ENCODE peak calls at places on chromosomes 3 and 15, in four cellular contexts. Y is astrocyte, M is right atrium auricular region, D is psoas muscle. V is an unnamed sample. For H3K4me1 and H3K9me3, the result is how much of the 10 kb centered on the place peaks cover.

GRCh38 chr3:139319428-139320402 is 24.1 kb upstream of the MRPS22 start:
- DNase-seq in Y (no peak), M (no peak), D (no peak), V (peak)

GRCh38 chr15:60155661-60156060 is 151.6 kb downstream of the FOXB1 start:
- DNase-seq in Y (peak), M (no peak), D (no peak), V (peak)

GRCh38 chr3:133927543-133928066 is 31.9 kb upstream of the RAB6B start:
- DNase-seq in Y (no peak), M (no peak), D (peak), V (peak)

GRCh38 chr3:166191406-166191805 is 354.2 kb upstream of the BCHE start:
- DNase-seq in Y (no peak), M (no peak), D (no peak), V (no peak)

GRCh38 chr3:104909721-104910120 is 457.0 kb upstream of the ALCAM start:
- DNase-seq in Y (no peak), M (no peak), D (no peak), V (no peak)

GRCh38 chr3:39388741-39389248 is 5.6 kb downstream of the SLC25A38 start:
- DNase-seq in Y (no peak), M (no peak), D (no peak), V (peak)

GRCh38 chr3:46585799-46586693 is 19.9 kb upstream of the LRRC2 start:
- DNase-seq in Y (no peak), M (peak), D (no peak), V (no peak)

GRCh38 chr3:189267981-189268613 is 96.3 kb downstream of the TPRG1 start:
- DNase-seq in Y (peak), M (no peak), D (no peak), V (peak)

GRCh38 chr15:86073281-86073680 is 6.4 kb upstream of the AGBL1 start:
- DNase-seq in Y (no peak), M (no peak), D (no peak), V (no peak)

GRCh38 chr3:109284071-109284470 is 32.2 kb downstream of the DPPA2 start:
- DNase-seq in Y (no peak), M (no peak), D (no peak), V (no peak)

GRCh38 chr15:88997531-88997930 is 84.4 kb upstream of the MFGE8 start:
- DNase-seq in Y (no peak), M (no peak), D (no peak), V (no peak)

GRCh38 chr3:103134023-103134724 is 699.4 kb downstream of the ZPLD1 start:
- DNase-seq in Y (no peak), M (no peak), D (no peak), V (no peak)

GRCh38 chr15:48962662-48963523 is 826 bp downstream of the SHC4 start:
- DNase-seq in Y (no peak), M (no peak), D (peak), V (peak)

GRCh38 chr15:32919749-32920414 is 202.1 kb downstream of the GREM1 start:
- DNase-seq in Y (peak), M (no peak), D (no peak), V (peak)

GRCh38 chr15:70504305-70504951 is 258.9 kb downstream of the UACA start:
- DNase-seq in Y (peak), M (peak), D (peak), V (no peak)

GRCh38 chr3:197103766-197104165 is 74.1 kb upstream of the MELTF start:
- DNase-seq in Y (peak), M (no peak), D (no peak), V (no peak)

GRCh38 chr15:63601026-63601726 is 4.0 kb downstream of the FBXL22 start:
- DNase-seq in Y (peak), M (no peak), D (peak), V (peak)

GRCh38 chr3:103906808-103907207 is 1459.9 kb upstream of the ALCAM start:
- DNase-seq in Y (no peak), M (no peak), D (no peak), V (no peak)

GRCh38 chr15:87582169-87582568 is 674.4 kb downstream of the NTRK3 start:
- DNase-seq in Y (no peak), M (no peak), D (no peak), V (peak)

GRCh38 chr15:31153531-31153930 is 52.0 kb upstream of the TRPM1 start:
- DNase-seq in Y (no peak), M (no peak), D (no peak), V (no peak)

GRCh38 chr15:79451361-79451999 is 19.3 kb downstream of the MINAR1 start:
- DNase-seq in Y (no peak), M (no peak), D (no peak), V (no peak)

GRCh38 chr15:78415284-78415683 is 22.7 kb upstream of the IREB2 start:
- DNase-seq in Y (peak), M (no peak), D (no peak), V (peak)

GRCh38 chr3:69386535-69387385 is 872 bp upstream of the FRMD4B start:
- DNase-seq in Y (no peak), M (no peak), D (no peak), V (no peak)

GRCh38 chr15:62781081-62781497 is 261.5 kb upstream of the TPM1 start:
- DNase-seq in Y (peak), M (no peak), D (no peak), V (peak)

GRCh38 chr3:49469037-49469875 is 811 bp upstream of the DAG1 start:
- DNase-seq in Y (peak), M (peak), D (peak), V (peak)

GRCh38 chr15:56491110-56491722 is 26.3 kb upstream of the MNS1 start:
- DNase-seq in Y (peak), M (peak), D (no peak), V (peak)

GRCh38 chr3:10779293-10779805 is 36.7 kb upstream of the SLC6A11 start:
- DNase-seq in Y (no peak), M (peak), D (no peak), V (no peak)

GRCh38 chr3:183327343-183327742 is 74.3 kb downstream of the B3GNT5 start:
- DNase-seq in Y (no peak), M (no peak), D (no peak), V (no peak)

GRCh38 chr3:120824613-120825012 is 82.1 kb downstream of the GTF2E1 start:
- DNase-seq in Y (no peak), M (no peak), D (no peak), V (no peak)

GRCh38 chr3:732326-732928 is 360.4 kb upstream of the CNTN6 start:
- DNase-seq in Y (no peak), M (no peak), D (no peak), V (no peak)

GRCh38 chr3:53551324-53551723 is 56.9 kb downstream of the CACNA1D start:
- DNase-seq in Y (no peak), M (no peak), D (no peak), V (no peak)

GRCh38 chr15:83904107-83904720 is 250.3 kb downstream of the ADAMTSL3 start:
- DNase-seq in Y (peak), M (no peak), D (no peak), V (peak)

DNA sequence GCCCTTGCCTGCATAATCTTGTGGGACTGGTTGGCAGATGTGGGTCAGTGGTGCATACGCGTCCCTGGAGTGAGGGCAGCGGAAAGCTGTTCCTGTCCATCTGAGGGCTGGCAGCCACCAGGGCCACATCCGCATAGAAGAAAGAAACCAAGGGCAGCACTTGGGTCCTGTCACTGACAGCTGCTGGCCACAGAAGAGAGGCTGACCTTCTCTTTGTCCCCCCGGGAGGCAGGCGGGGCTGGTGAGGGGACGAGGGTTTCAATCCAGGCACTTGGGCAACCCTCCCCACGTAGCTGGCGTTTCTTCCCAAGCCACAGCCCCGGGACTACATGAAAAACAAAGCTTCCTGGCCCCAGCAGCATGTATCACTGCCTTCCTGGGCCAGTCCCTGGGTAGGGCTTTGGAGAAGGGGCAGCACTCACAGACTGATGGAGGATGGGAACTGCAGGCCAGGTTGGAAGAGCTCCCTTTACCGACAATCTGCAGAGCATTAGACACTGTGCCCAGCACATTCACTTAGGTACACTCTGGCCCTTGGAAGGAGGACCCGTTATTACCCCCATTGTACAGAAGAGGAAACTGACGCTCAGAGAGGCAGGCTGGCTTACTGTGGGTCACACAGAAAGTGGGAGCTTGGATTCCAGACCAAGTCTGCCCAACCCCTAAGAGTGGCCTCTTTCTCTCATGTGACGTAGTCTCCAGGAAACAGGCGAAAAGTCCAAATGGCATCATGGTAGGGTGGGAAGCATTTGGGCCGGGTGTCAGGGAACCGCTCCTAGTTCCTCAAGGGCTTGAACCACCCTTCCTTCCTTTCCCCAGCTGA is 78.8 kb upstream of the SLC6A6 start:
- DNase-seq in Y (no peak), M (no peak), D (peak), V (no peak)
- H3K4me1 ChIP-seq in Y (under half), M (under half), D (under half), V (under half)

DNA sequence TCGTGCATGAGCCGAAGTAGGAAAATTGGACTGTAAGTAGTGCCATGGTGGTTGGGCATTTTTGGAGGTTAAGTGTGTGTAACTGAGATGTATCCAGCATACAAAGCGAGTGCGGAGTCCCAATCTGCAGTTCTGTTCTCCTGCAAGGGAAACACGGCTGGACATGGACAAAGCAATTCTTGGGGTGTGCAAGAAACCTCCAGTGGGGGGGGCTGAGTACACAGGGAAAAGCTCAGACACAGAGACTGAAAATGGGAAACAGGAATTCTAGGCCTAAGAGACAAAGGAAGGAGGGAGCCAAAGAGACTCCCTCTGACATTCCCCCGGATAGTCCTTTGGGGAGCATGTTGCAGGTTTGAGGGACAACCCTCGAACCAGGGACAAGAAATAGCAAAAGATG is 83.2 kb upstream of the PLSCR4 start:
- DNase-seq in Y (no peak), M (no peak), D (no peak), V (peak)
- TF ChIP-seq CTCF in Y (no peak), M (peak), D (peak), V (peak)

GRCh38 chr15:81492303-81492702 is 118.3 kb upstream of the TMC3 start:
- DNase-seq in Y (peak), M (no peak), D (no peak), V (no peak)
- H3K9me3 ChIP-seq in Y (under half), M (under half), D (under half), V (under half)

GRCh38 chr3:50612973-50613851 is 1.6 kb upstream of the CISH start:
- DNase-seq in Y (no peak), M (no peak), D (peak), V (no peak)

GRCh38 chr3:50610181-50610971 is 1.2 kb downstream of the CISH start:
- DNase-seq in Y (no peak), M (no peak), D (peak), V (peak)

GRCh38 chr3:50612234-50612972 is 829 bp upstream of the CISH start:
- DNase-seq in Y (no peak), M (no peak), D (no peak), V (peak)

GRCh38 chr3:50610992-50611463 is 546 bp downstream of the CISH start:
- DNase-seq in Y (no peak), M (no peak), D (no peak), V (no peak)

GRCh38 chr3:50611464-50612233 is at the start of gene CISH:
- DNase-seq in Y (peak), M (peak), D (peak), V (peak)
- H3K4me1 ChIP-seq in Y (under half), M (under half), D (half or more), V (under half)